ENCODE peak calls at places on chromosomes 5 and 9, in six cellular contexts. One of them, this sample, is unnamed.

GRCh38 chr9:115240676-115241075 is 122.7 kb upstream of the TNC start:
- DNase-seq in CD4-positive, alpha-beta T cell: no peak
- DNase-seq in amniotic stem cell: no peak
- DNase-seq in IMR-90: no peak
- DNase-seq in C1 segment of cervical spinal cord: no peak
- DNase-seq in left cardiac atrium: no peak
- DNase-seq in this sample: no peak

GRCh38 chr9:124352616-124353015 is 62.6 kb downstream of the PSMB7 start:
- DNase-seq in CD4-positive, alpha-beta T cell: no peak
- DNase-seq in amniotic stem cell: no peak
- DNase-seq in IMR-90: peak
- DNase-seq in C1 segment of cervical spinal cord: no peak
- DNase-seq in left cardiac atrium: no peak
- DNase-seq in this sample: no peak

GRCh38 chr5:10746711-10747110 is 14.3 kb downstream of the DAP start:
- DNase-seq in CD4-positive, alpha-beta T cell: no peak
- DNase-seq in amniotic stem cell: no peak
- DNase-seq in IMR-90: no peak
- DNase-seq in C1 segment of cervical spinal cord: no peak
- DNase-seq in left cardiac atrium: no peak
- DNase-seq in this sample: no peak

GRCh38 chr9:105993921-105994715 is 299.8 kb downstream of the TMEM38B start:
- DNase-seq in CD4-positive, alpha-beta T cell: no peak
- DNase-seq in amniotic stem cell: no peak
- DNase-seq in IMR-90: no peak
- DNase-seq in C1 segment of cervical spinal cord: no peak
- DNase-seq in left cardiac atrium: no peak
- DNase-seq in this sample: no peak

GRCh38 chr5:138737494-138738265 is 15.5 kb upstream of the CTNNA1 start:
- DNase-seq in CD4-positive, alpha-beta T cell: no peak
- DNase-seq in amniotic stem cell: no peak
- DNase-seq in IMR-90: no peak
- DNase-seq in C1 segment of cervical spinal cord: no peak
- DNase-seq in left cardiac atrium: no peak
- DNase-seq in this sample: no peak

GRCh38 chr5:84239509-84239908 is 145.2 kb downstream of the EDIL3 start:
- DNase-seq in CD4-positive, alpha-beta T cell: no peak
- DNase-seq in amniotic stem cell: no peak
- DNase-seq in IMR-90: peak
- DNase-seq in C1 segment of cervical spinal cord: no peak
- DNase-seq in left cardiac atrium: no peak
- DNase-seq in this sample: peak

GRCh38 chr9:111023090-111023489 is 15.2 kb downstream of the LPAR1 start:
- DNase-seq in CD4-positive, alpha-beta T cell: no peak
- DNase-seq in amniotic stem cell: no peak
- DNase-seq in IMR-90: no peak
- DNase-seq in C1 segment of cervical spinal cord: no peak
- DNase-seq in left cardiac atrium: no peak
- DNase-seq in this sample: no peak

GRCh38 chr9:104286187-104286586 is 192.1 kb downstream of the SMC2 start:
- DNase-seq in CD4-positive, alpha-beta T cell: no peak
- DNase-seq in amniotic stem cell: no peak
- DNase-seq in IMR-90: no peak
- DNase-seq in C1 segment of cervical spinal cord: no peak
- DNase-seq in left cardiac atrium: no peak
- DNase-seq in this sample: no peak

GRCh38 chr5:59485104-59485503 is 408.4 kb downstream of the PDE4D start:
- DNase-seq in CD4-positive, alpha-beta T cell: no peak
- DNase-seq in amniotic stem cell: no peak
- DNase-seq in IMR-90: no peak
- DNase-seq in C1 segment of cervical spinal cord: no peak
- DNase-seq in left cardiac atrium: no peak
- DNase-seq in this sample: no peak

GRCh38 chr5:16906255-16906654 is 29.8 kb downstream of the MYO10 start:
- DNase-seq in CD4-positive, alpha-beta T cell: no peak
- DNase-seq in amniotic stem cell: no peak
- DNase-seq in IMR-90: no peak
- DNase-seq in C1 segment of cervical spinal cord: no peak
- DNase-seq in left cardiac atrium: no peak
- DNase-seq in this sample: no peak

GRCh38 chr5:138989720-138990119 is 114.6 kb upstream of the LRRTM2 start:
- DNase-seq in CD4-positive, alpha-beta T cell: no peak
- DNase-seq in amniotic stem cell: no peak
- DNase-seq in IMR-90: peak
- DNase-seq in C1 segment of cervical spinal cord: no peak
- DNase-seq in left cardiac atrium: no peak
- DNase-seq in this sample: peak

GRCh38 chr5:40429258-40430111 is 250.2 kb upstream of the PTGER4 start:
- DNase-seq in CD4-positive, alpha-beta T cell: no peak
- DNase-seq in amniotic stem cell: no peak
- DNase-seq in IMR-90: peak
- DNase-seq in C1 segment of cervical spinal cord: no peak
- DNase-seq in left cardiac atrium: peak
- DNase-seq in this sample: peak

GRCh38 chr5:135215617-135215995 is 181.6 kb upstream of the PITX1 start:
- DNase-seq in CD4-positive, alpha-beta T cell: no peak
- DNase-seq in amniotic stem cell: no peak
- DNase-seq in IMR-90: no peak
- DNase-seq in C1 segment of cervical spinal cord: no peak
- DNase-seq in left cardiac atrium: no peak
- DNase-seq in this sample: no peak